ENCODE peak calls at places on chromosomes 5 and 9, in five cellular contexts. I is HCT116, H is fibroblast of lung, D is WERI-Rb-1, M is foreskin fibroblast. A is an unnamed sample.

GRCh38 chr9:104682642-104683041 is 11.7 kb upstream of the OR13D1 start:
- DNase-seq in H (peak), M (peak), D (no peak), I (peak), A (peak)

GRCh38 chr9:77819672-77820071 is 171.6 kb upstream of the GNA14 start:
- DNase-seq in I (no peak), M (no peak), D (no peak), H (peak), A (no peak)

GRCh38 chr5:39064450-39064849 is 9.7 kb downstream of the RICTOR start:
- DNase-seq in H (no peak), M (no peak), D (no peak), I (no peak), A (no peak)

GRCh38 chr5:175253597-175253996 is 190.4 kb downstream of the DRD1 start:
- DNase-seq in H (no peak), M (peak), I (no peak), D (no peak), A (no peak)

GRCh38 chr5:175344331-175345200 is 99.4 kb downstream of the DRD1 start:
- DNase-seq in M (no peak), I (peak), D (no peak), H (peak), A (no peak)

GRCh38 chr9:69115621-69116020 is 58.5 kb upstream of the TJP2 start:
- DNase-seq in I (no peak), M (peak), H (peak), D (no peak), A (peak)

GRCh38 chr5:68194405-68194804 is 21.2 kb upstream of the PIK3R1 start:
- DNase-seq in M (peak), I (no peak), H (no peak), D (no peak), A (no peak)

GRCh38 chr5:22908129-22908528 is 55.0 kb upstream of the CDH12 start:
- DNase-seq in M (peak), H (peak), D (no peak), I (no peak), A (peak)

GRCh38 chr5:109863752-109864151 is 174.0 kb downstream of the MAN2A1 start:
- DNase-seq in M (peak), H (peak), D (no peak), I (no peak), A (peak)

GRCh38 chr5:113250341-113250953 is 184.3 kb downstream of the TSSK1B start:
- DNase-seq in I (no peak), M (peak), D (no peak), H (peak), A (peak)

GRCh38 chr5:139951296-139951924 is 91.7 kb downstream of the NRG2 start:
- DNase-seq in I (no peak), H (no peak), M (no peak), D (no peak), A (no peak)

GRCh38 chr5:57696005-57696755 is 213.6 kb upstream of the ACTBL2 start:
- DNase-seq in I (no peak), H (peak), D (no peak), M (no peak), A (no peak)

GRCh38 chr9:23707249-23707648 is 118.8 kb downstream of the ELAVL2 start:
- DNase-seq in H (no peak), M (no peak), I (no peak), D (no peak), A (no peak)

GRCh38 chr9:79026311-79026710 is 545.5 kb upstream of the TLE4 start:
- DNase-seq in I (no peak), M (peak), D (peak), H (no peak), A (no peak)

GRCh38 chr5:110625376-110625999 is 101.0 kb downstream of the TMEM232 start:
- DNase-seq in I (peak), H (peak), D (no peak), M (peak), A (no peak)

GRCh38 chr5:147481376-147481775 is 28.5 kb downstream of the DPYSL3 start:
- DNase-seq in M (peak), H (peak), I (no peak), D (no peak), A (peak)

GRCh38 chr5:103981592-103981991 is 419.0 kb upstream of the NUDT12 start:
- DNase-seq in I (no peak), H (no peak), M (no peak), D (no peak), A (no peak)

GRCh38 chr9:34127035-34127948 is 794 bp upstream of the DCAF12 start:
- DNase-seq in H (no peak), M (no peak), I (no peak), D (no peak), A (no peak)

GRCh38 chr9:91948061-91948422 is 2.0 kb downstream of the ROR2 start:
- DNase-seq in I (no peak), M (no peak), D (peak), H (peak), A (no peak)
- H3K4me3 ChIP-seq in I (peak), M (peak), D (peak), H (peak), A (no peak)

GRCh38 chr5:32597046-32597629 is 11.8 kb downstream of the SUB1 start:
- DNase-seq in I (no peak), D (no peak), M (no peak), H (no peak), A (no peak)
- H3K4me3 ChIP-seq in I (no peak), D (no peak), M (no peak), H (no peak), A (no peak)

GRCh38 chr9:128096614-128097013 is 28.6 kb downstream of the SLC25A25 start:
- DNase-seq in D (peak), M (no peak), I (no peak), H (no peak), A (no peak)

GRCh38 chr9:128097156-128098016 is 29.4 kb downstream of the SLC25A25 start:
- DNase-seq in M (no peak), I (no peak), H (no peak), D (no peak), A (no peak)

GRCh38 chr9:128099932-128100491 is 27.5 kb downstream of the PTGES2 start:
- DNase-seq in I (no peak), H (no peak), D (no peak), M (no peak), A (no peak)

GRCh38 chr9:128098936-128099931 is 28.3 kb downstream of the PTGES2 start:
- DNase-seq in I (no peak), M (peak), H (peak), D (no peak), A (no peak)

GRCh38 chr9:128098017-128098935 is 29.3 kb downstream of the PTGES2 start:
- DNase-seq in H (peak), I (peak), M (peak), D (peak), A (peak)
- H3K4me3 ChIP-seq in H (peak), I (peak), M (peak), D (peak), A (peak)

GRCh38 chr5:144205141-144205551 is 34.5 kb downstream of the KCTD16 start:
- DNase-seq in I (no peak), D (peak), M (peak), H (peak), A (no peak)
- H3K4me3 ChIP-seq in I (no peak), D (peak), M (peak), H (peak), A (peak)

GRCh38 chr5:45695680-45696093 is 493 bp downstream of the HCN1 start:
- DNase-seq in I (no peak), H (no peak), M (no peak), D (peak), A (no peak)
- H3K4me3 ChIP-seq in I (no peak), H (no peak), M (no peak), D (peak), A (no peak)

GRCh38 chr5:180353226-180353962 is at the start of gene GFPT2:
- DNase-seq in M (peak), D (peak), I (no peak), H (peak), A (peak)

GRCh38 chr5:180354966-180355365 is 1.8 kb upstream of the GFPT2 start:
- DNase-seq in I (no peak), M (no peak), D (no peak), H (no peak), A (no peak)

GRCh38 chr5:180353963-180354574 is 933 bp upstream of the GFPT2 start:
- DNase-seq in I (no peak), D (no peak), M (peak), H (no peak), A (no peak)

GRCh38 chr5:180352116-180352975 is 790 bp downstream of the GFPT2 start:
- DNase-seq in I (no peak), H (peak), D (no peak), M (peak), A (no peak)

DNA sequence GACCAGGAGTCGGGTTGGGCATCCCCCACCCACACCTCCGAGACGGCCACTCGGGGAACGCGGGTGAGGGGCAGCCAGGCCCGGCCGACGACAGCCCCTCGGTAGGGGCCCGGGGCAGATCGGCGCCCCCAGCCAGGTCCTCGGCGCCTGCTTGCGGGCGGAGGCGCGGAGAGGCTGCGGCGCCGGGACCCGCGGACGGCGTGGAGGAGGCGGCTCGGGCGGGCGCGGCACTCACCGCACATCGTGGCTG is 235 bp downstream of the GFPT2 start:
- DNase-seq in I (no peak), D (no peak), M (no peak), H (no peak), A (no peak)
- H3K4me3 ChIP-seq in I (peak), D (peak), M (peak), H (peak), A (peak)

GRCh38 chr5:76953551-76954382 is 922 bp downstream of the CRHBP start:
- DNase-seq in D (no peak), M (peak), I (no peak), H (peak), A (no peak)
- H3K4me3 ChIP-seq in D (peak), M (peak), I (no peak), H (no peak), A (peak)